ENCODE peak calls at places on chromosomes 12 and 14, in five cellular contexts. H is IMR-90, Q is SK-N-SH, B is K562, F is GM12878. Y is an unnamed sample.
A peak's percentile ranks its signal among the peaks of the same experiment; 100 is the strongest.

GRCh38 chr14:102451064-102451352 is 58.6 kb downstream of the ANKRD9 start:
- DNase-seq in H (no peak), F (no peak), B (no peak), Q (no peak), Y (no peak)

GRCh38 chr14:76765461-76765931 is 4.2 kb downstream of the VASH1 start:
- DNase-seq in H (no peak), Q (no peak), B (no peak), F (no peak), Y (no peak)

GRCh38 chr14:53630336-53630735 is 326.3 kb downstream of the BMP4 start:
- DNase-seq in B (no peak), F (no peak), Q (peak; percentile 3), H (no peak), Y (no peak)

GRCh38 chr14:103533999-103534575 is 5.1 kb downstream of the TRMT61A start:
- DNase-seq in H (no peak), F (no peak), Q (no peak), B (no peak), Y (no peak)

GRCh38 chr12:132761911-132762583 is 415 bp upstream of the ANKLE2 start:
- DNase-seq in H (peak; percentile 87), F (no peak), B (peak; percentile 94), Q (peak; percentile 99), Y (peak; percentile 93)

GRCh38 chr14:32998433-32998832 is 59.8 kb downstream of the NPAS3 start:
- DNase-seq in B (no peak), F (no peak), H (peak; percentile 9), Q (no peak), Y (no peak)

GRCh38 chr12:110243227-110243626 is 37.8 kb upstream of the ATP2A2 start:
- DNase-seq in F (no peak), B (no peak), Q (no peak), H (no peak), Y (no peak)

GRCh38 chr12:44019118-44019517 is 183.2 kb downstream of the TMEM117 start:
- DNase-seq in B (no peak), Q (no peak), F (no peak), H (no peak), Y (no peak)

GRCh38 chr14:87805315-87805723 is 187.7 kb downstream of the GALC start:
- DNase-seq in H (no peak), F (no peak), B (peak; percentile 43), Q (peak; percentile 41), Y (peak; percentile 16)

GRCh38 chr12:108371801-108372344 is 32.8 kb upstream of the CMKLR1 start:
- DNase-seq in B (no peak), F (no peak), Q (no peak), H (peak; percentile 47), Y (no peak)

GRCh38 chr14:37816135-37816534 is 220.7 kb downstream of the TTC6 start:
- DNase-seq in B (no peak), F (no peak), Q (no peak), H (no peak), Y (no peak)
- TF ChIP-seq RCOR1 in B (no peak), F (no peak), Q (no peak), H (no peak), Y (no peak)

GRCh38 chr12:123571343-123571813 is 13.0 kb upstream of the TMED2 start:
- DNase-seq in B (peak; percentile 36), Q (peak; percentile 49), F (no peak), H (peak; percentile 72), Y (peak; percentile 63)
- TF ChIP-seq RCOR1 in B (no peak), Q (no peak), F (no peak), H (no peak), Y (no peak)

GRCh38 chr14:59358774-59359173 is 106.4 kb downstream of the GPR135 start:
- DNase-seq in B (no peak), H (no peak), Q (no peak), F (no peak), Y (no peak)

GRCh38 chr14:59363545-59364226 is 101.5 kb downstream of the GPR135 start:
- DNase-seq in B (no peak), Q (no peak), F (no peak), H (peak; percentile 42), Y (no peak)

GRCh38 chr14:59359451-59360124 is 105.6 kb downstream of the GPR135 start:
- DNase-seq in Q (no peak), B (no peak), H (no peak), F (peak; percentile 26), Y (no peak)

GRCh38 chr14:59360923-59361794 is 104.0 kb downstream of the GPR135 start:
- DNase-seq in B (peak; percentile 30), H (peak; percentile 82), F (no peak), Q (peak; percentile 62), Y (peak; percentile 90)

DNA sequence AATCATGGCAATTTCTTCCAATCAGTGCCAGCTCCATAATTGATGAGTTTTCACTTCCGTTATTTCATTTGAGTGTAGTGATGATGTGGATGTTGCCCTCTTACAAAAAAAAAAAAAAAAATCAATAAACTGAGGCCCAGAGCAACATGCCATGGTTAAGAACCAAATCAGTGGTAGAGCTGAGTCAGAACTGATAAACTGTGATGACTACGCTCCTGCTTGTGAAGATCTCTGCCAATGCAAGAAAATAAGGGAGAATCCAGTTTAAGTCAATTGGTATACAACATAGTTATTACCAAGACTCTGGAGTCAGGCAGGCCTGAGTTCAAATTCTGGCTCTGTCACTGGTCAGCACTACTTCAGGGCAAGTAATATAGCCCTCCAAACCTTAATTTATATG is 102.6 kb downstream of the GPR135 start:
- DNase-seq in B (no peak), Q (no peak), F (no peak), H (peak; percentile 79), Y (no peak)
- TF ChIP-seq RCOR1 in B (no peak), Q (no peak), F (no peak), H (no peak), Y (no peak)

DNA sequence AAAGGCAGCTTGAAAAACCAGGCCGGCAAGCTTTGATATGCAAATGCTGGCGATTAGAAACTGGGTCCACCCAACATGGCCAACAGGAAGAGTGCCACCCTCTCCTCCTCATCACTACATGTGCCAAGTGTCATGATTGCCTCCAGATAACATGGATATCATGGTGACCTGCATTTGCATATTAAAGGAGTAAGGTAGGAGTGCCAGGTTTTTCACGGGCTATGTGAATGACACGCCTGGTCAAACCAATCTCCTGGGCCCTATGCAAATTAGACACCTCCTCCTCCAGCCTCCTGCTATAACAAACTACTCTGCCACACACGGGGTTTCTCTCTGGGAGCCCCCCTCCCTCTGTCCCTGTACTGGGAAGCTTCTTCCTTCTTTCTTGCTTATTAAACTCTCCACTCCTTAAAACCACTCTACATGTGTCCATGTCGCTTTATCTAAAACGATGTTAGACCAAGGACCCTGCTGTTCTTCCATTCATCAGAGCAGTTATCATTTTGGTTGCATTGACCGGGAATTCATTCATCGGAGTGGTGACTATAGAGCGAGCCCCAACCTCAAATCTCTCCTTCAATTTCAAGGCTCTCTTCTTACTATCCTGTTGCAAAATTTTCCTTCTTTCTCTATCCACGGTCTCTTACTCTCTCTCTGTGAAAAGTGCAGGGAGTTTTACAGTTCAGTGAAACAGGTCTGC is 27.5 kb downstream of the APOBEC1 start:
- DNase-seq in H (no peak), Q (peak; percentile 14), F (no peak), B (no peak), Y (no peak)
- TF ChIP-seq RCOR1 in H (no peak), Q (no peak), F (no peak), B (no peak), Y (no peak)

GRCh38 chr12:83313827-83314226 is 627.1 kb downstream of the TMTC2 start:
- DNase-seq in H (no peak), B (no peak), F (no peak), Q (no peak), Y (no peak)
- TF ChIP-seq RCOR1 in H (no peak), B (no peak), F (no peak), Q (no peak), Y (no peak)

GRCh38 chr12:126483145-126484068 is 1418.2 kb downstream of the AACS start:
- DNase-seq in H (no peak), F (no peak), B (no peak), Q (peak; percentile 36), Y (no peak)
- TF ChIP-seq RCOR1 in H (no peak), F (no peak), B (no peak), Q (peak; percentile 33), Y (no peak)